ENCODE peak calls at places on chromosomes 6 and 20, in nine cellular contexts. B, C, R, F, J, S, X, V and Q are unnamed samples. For H3K4me1, the result is how much of the 10 kb centered on the place peaks cover.

GRCh38 chr6:136920216-136920857 is 1.8 kb upstream of the SLC35D3 start:
- DNase-seq in B (no peak), C (no peak), R (no peak), F (no peak), J (no peak), S (no peak), X (no peak), V (no peak), Q (peak)

GRCh38 chr20:60101894-60102281 is 143.7 kb downstream of the CDH26 start:
- DNase-seq in B (no peak), C (no peak), R (no peak), F (no peak), J (no peak), S (no peak), X (no peak), V (no peak), Q (no peak)

GRCh38 chr6:112044196-112044595 is 9.7 kb upstream of the CCN6 start:
- DNase-seq in B (no peak), C (no peak), R (no peak), F (no peak), J (no peak), S (no peak), X (no peak), V (no peak), Q (no peak)

GRCh38 chr6:129653229-129653628 is 56.7 kb downstream of the ARHGAP18 start:
- DNase-seq in B (no peak), C (no peak), R (no peak), F (no peak), J (no peak), S (no peak), X (no peak), V (no peak), Q (no peak)

GRCh38 chr20:44011251-44011940 is 96.7 kb downstream of the TOX2 start:
- DNase-seq in B (no peak), C (no peak), R (no peak), F (no peak), J (no peak), S (no peak), X (no peak), V (no peak), Q (no peak)

GRCh38 chr6:100274147-100274546 is 190.6 kb downstream of the SIM1 start:
- DNase-seq in B (no peak), C (no peak), R (no peak), F (no peak), J (no peak), S (no peak), X (no peak), V (no peak), Q (no peak)

GRCh38 chr6:65638047-65638831 is 68.8 kb downstream of the EYS start:
- DNase-seq in B (no peak), C (peak), R (no peak), F (no peak), J (no peak), S (no peak), X (no peak), V (peak), Q (peak)

GRCh38 chr6:55293116-55293515 is 34.2 kb upstream of the GFRAL start:
- DNase-seq in B (no peak), C (peak), R (no peak), F (no peak), J (no peak), S (no peak), X (no peak), V (peak), Q (no peak)

GRCh38 chr6:50602191-50602810 is 111.0 kb upstream of the TFAP2D start:
- DNase-seq in B (no peak), C (no peak), R (no peak), F (no peak), J (no peak), S (no peak), X (no peak), V (peak), Q (no peak)

GRCh38 chr6:90294614-90294988 is 2.0 kb downstream of the BACH2 start:
- DNase-seq in B (no peak), C (no peak), R (peak), F (no peak), J (no peak), S (no peak), X (peak), V (no peak), Q (no peak)

GRCh38 chr6:138004423-138005287 is 102.6 kb downstream of the PERP start:
- DNase-seq in B (no peak), C (peak), R (no peak), F (no peak), J (no peak), S (no peak), X (no peak), V (peak), Q (no peak)

GRCh38 chr6:116370717-116371383 is at the start of gene DSE:
- DNase-seq in B (peak), C (peak), R (peak), F (peak), J (peak), S (peak), X (peak), V (peak), Q (peak)

GRCh38 chr20:33441142-33441955 is 2.2 kb downstream of the SNTA1 start:
- DNase-seq in B (no peak), C (peak), R (no peak), F (no peak), J (peak), S (no peak), X (no peak), V (no peak), Q (no peak)

GRCh38 chr20:6866741-6867140 is 99.3 kb downstream of the BMP2 start:
- DNase-seq in B (no peak), C (no peak), R (no peak), F (no peak), J (no peak), S (no peak), X (no peak), V (no peak), Q (no peak)

GRCh38 chr6:37794825-37795224 is 24.7 kb upstream of the ZFAND3 start:
- DNase-seq in B (no peak), C (no peak), R (no peak), F (no peak), J (no peak), S (no peak), X (no peak), V (peak), Q (no peak)

GRCh38 chr6:52517502-52518278 is 59.2 kb downstream of the TRAM2 start:
- DNase-seq in B (peak), C (peak), R (peak), F (peak), J (peak), S (no peak), X (peak), V (peak), Q (peak)

GRCh38 chr6:34074064-34074739 is 71.7 kb downstream of the GRM4 start:
- DNase-seq in B (no peak), C (no peak), R (no peak), F (no peak), J (no peak), S (no peak), X (no peak), V (no peak), Q (no peak)
- H3K27ac ChIP-seq in B (no peak), C (no peak), R (no peak), F (no peak), J (no peak), S (no peak), X (no peak), V (no peak), Q (no peak)

DNA sequence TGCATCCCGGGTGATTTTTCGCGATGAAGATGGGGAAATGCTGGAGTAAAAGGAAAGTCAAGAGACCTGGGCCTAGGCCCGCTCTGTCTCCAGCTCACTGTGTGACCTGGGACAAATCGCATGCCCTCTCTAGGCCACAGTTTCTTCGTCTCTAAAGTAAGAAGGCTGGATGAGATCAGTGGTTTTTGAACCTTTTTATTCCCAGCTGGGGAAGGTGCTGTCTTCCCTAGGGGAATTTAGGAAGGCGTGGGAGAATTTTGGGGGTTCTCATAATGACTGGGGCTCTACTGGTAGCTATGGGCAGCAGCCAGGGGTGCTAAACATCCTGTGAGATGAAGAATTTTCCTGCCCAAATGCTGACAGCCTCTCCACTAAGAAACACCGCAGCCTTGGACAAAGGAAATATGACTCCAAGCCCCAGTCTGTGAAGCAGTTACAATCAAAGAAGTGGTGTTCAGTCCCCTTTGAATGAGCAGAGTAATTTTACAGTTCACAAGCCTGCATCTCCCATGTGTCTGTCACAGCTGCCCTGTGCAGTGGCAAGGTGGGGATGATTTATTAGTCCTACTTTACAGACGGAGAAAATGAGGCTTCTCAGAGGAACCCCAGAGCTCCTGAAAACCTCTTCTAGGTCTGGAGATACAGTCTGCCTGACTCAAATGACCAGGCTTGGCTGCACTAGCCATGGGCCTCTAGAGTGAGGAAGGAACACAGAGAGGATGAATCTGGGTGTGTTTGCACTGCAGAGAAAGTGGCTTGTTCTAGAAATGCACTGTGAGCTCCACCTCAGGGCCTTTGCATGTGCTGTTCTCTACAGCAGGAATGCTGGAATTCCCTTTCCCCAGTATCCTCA is 57.2 kb downstream of the RAB44 start:
- DNase-seq in B (no peak), C (no peak), R (no peak), F (no peak), J (no peak), S (no peak), X (no peak), V (no peak), Q (no peak)
- H3K4me1 ChIP-seq in B (under half), C (under half), R (under half), F (under half), J (under half), S (half or more), X (under half), V (under half), Q (under half)

GRCh38 chr20:34703573-34704176 is 469 bp upstream of the TP53INP2 start:
- DNase-seq in B (peak), C (peak), R (peak), F (no peak), J (no peak), S (no peak), X (peak), V (peak), Q (no peak)

GRCh38 chr20:34705383-34706021 is 1.4 kb downstream of the TP53INP2 start:
- DNase-seq in B (no peak), C (peak), R (no peak), F (no peak), J (peak), S (no peak), X (no peak), V (peak), Q (peak)

GRCh38 chr20:34706022-34706875 is 2.1 kb downstream of the TP53INP2 start:
- DNase-seq in B (no peak), C (no peak), R (no peak), F (no peak), J (no peak), S (no peak), X (no peak), V (no peak), Q (no peak)

GRCh38 chr20:34704177-34705007 is at the start of gene TP53INP2:
- DNase-seq in B (peak), C (peak), R (peak), F (peak), J (peak), S (peak), X (peak), V (peak), Q (peak)

DNA sequence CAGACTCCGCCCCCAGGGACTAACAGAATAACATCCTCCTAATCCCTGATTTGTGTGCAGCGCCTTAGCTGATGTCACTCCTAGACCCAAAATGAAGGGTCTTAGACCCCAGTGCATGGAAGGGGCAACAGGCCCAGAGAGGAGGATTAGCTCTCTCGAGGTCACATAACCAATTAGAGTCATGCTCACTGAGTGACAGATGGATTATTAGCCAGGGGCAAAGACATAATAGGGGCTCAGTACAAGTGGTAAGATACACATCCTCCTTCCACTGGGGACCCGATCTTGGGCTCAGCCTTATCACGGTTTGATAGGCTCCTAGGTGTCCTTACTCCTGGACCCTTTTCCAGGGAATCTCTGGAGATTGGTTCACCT is 851 bp downstream of the TP53INP2 start:
- DNase-seq in B (no peak), C (no peak), R (no peak), F (no peak), J (no peak), S (no peak), X (peak), V (no peak), Q (no peak)
- H3K4me3 ChIP-seq in B (peak), C (peak), R (peak), F (peak), J (peak), S (peak), X (peak), V (peak), Q (peak)

GRCh38 chr6:34247481-34248197 is 1.2 kb downstream of the SMIM29 start:
- DNase-seq in B (peak), C (no peak), R (peak), F (no peak), J (no peak), S (no peak), X (no peak), V (no peak), Q (no peak)
- H3K27ac ChIP-seq in B (peak), C (peak), R (peak), F (no peak), J (peak), S (peak), X (peak), V (peak), Q (peak)

DNA sequence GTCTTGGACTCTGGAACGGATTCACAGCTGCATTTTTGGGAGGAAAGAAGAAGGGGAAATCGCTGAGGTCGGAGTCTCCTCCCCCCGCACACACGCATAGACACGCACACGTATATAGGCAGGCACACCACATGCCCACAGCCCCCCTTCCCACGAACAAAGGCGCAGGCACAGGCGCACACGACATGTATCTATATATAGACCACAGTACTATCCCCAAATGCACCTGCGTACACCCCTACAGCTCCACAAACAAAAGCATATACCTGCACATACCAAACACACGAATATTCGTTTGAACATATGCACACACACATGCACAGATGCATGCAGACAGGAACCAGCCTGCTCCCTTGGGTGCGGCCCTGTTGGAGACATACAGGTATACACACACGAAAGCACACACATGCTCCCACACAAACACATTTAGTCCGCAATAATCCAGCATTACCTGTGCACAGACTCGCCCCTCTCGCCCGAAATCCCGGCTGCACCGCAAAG is 1.2 kb downstream of the SLC32A1 start:
- DNase-seq in B (no peak), C (no peak), R (no peak), F (no peak), J (no peak), S (no peak), X (no peak), V (no peak), Q (no peak)
- H3K4me1 ChIP-seq in B (under half), C (under half), R (under half), F (under half), J (under half), S (half or more), X (under half), V (under half), Q (under half)

GRCh38 chr6:33297956-33298772 is 578 bp downstream of the RGL2 start:
- DNase-seq in B (peak), C (peak), R (peak), F (peak), J (no peak), S (peak), X (peak), V (peak), Q (peak)
- H3K4me3 ChIP-seq in B (peak), C (peak), R (peak), F (peak), J (peak), S (peak), X (peak), V (peak), Q (peak)

DNA sequence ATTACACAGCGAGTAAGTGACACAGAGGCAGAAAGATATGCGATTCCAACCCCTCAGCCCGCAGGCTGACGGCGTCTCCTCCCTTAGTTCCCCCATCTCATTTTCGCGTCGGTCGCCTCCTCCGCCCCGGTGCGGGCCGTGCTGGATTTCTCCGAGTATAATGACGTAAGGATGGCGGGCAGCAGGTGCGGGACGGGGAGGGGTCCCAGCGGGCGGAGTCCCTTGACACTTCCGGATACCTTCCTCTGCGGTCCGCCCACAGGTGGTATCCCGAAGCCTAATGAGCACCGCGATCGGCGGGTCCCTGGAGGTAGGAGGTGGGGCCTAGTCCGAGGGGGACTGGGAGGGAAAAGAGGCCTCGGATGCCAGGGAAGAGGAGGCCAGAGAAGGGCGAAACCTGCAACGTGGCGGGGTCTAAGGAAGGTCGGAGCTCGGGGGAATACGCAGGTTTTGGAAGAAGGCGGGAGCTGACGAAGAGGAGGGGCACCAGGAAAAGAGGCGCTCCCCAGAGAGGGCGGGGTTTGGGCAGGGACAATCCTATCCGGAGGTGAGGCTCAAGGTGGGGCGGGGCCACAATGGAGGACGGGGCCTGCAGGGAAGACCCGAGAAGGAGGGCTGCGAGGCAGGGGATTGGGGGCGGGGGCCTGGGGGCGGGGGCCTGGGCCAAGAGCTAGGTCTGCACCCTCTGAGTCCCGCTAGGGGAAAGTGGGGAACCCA is 3.6 kb downstream of the PRSS16 start:
- DNase-seq in B (no peak), C (peak), R (peak), F (peak), J (no peak), S (peak), X (peak), V (no peak), Q (peak)
- H3K27ac ChIP-seq in B (no peak), C (no peak), R (no peak), F (peak), J (no peak), S (peak), X (peak), V (no peak), Q (no peak)

GRCh38 chr6:92810913-92811312 is 608.4 kb downstream of the EPHA7 start:
- DNase-seq in B (no peak), C (peak), R (no peak), F (peak), J (no peak), S (no peak), X (no peak), V (peak), Q (no peak)
- H3K4me1 ChIP-seq in B (under half), C (under half), R (under half), F (under half), J (under half), S (under half), X (under half), V (under half), Q (under half)